ENCODE peak calls at places on chromosomes 7 and 10, in four cellular contexts. U, D, C and R are unnamed samples.
A peak's percentile ranks its signal among the peaks of the same experiment; 100 is the strongest.

GRCh38 chr10:5890519-5890878 is 456 bp downstream of the FBH1 start:
- DNase-seq in U (no peak), D (no peak), C (no peak), R (peak; percentile 33)

GRCh38 chr10:79391231-79392019 is 44.2 kb downstream of the PPIF start:
- DNase-seq in U (peak; percentile 17), D (no peak), C (peak; percentile 39), R (peak; percentile 33)

GRCh38 chr10:14022052-14022451 is 308.7 kb downstream of the FRMD4A start:
- DNase-seq in U (no peak), D (no peak), C (no peak), R (no peak)

GRCh38 chr7:135877799-135878198 is 99.4 kb downstream of the MTPN start:
- DNase-seq in U (no peak), D (no peak), C (no peak), R (peak; percentile 44)

GRCh38 chr7:8357536-8357935 is 75.9 kb upstream of the NXPH1 start:
- DNase-seq in U (no peak), D (no peak), C (no peak), R (no peak)

GRCh38 chr10:70267161-70267933 is 16.5 kb downstream of the NPFFR1 start:
- DNase-seq in U (peak; percentile 73), D (no peak), C (peak; percentile 89), R (peak; percentile 98)

GRCh38 chr7:125256446-125256845 is 326.8 kb upstream of the POT1 start:
- DNase-seq in U (no peak), D (no peak), C (no peak), R (no peak)

GRCh38 chr10:97743169-97743945 is 6.4 kb downstream of the ZFYVE27 start:
- DNase-seq in U (no peak), D (no peak), C (no peak), R (no peak)

GRCh38 chr7:46776790-46777189 is 805.1 kb downstream of the TNS3 start:
- DNase-seq in U (no peak), D (no peak), C (no peak), R (no peak)

GRCh38 chr7:51133992-51134391 is 182.6 kb downstream of the COBL start:
- DNase-seq in U (no peak), D (no peak), C (no peak), R (no peak)

GRCh38 chr7:41121228-41121627 is 581.7 kb downstream of the INHBA start:
- DNase-seq in U (no peak), D (no peak), C (no peak), R (no peak)

GRCh38 chr10:123995461-123996131 is 97.8 kb downstream of the CHST15 start:
- DNase-seq in U (peak; percentile 91), D (peak; percentile 35), C (peak; percentile 75), R (peak; percentile 90)

GRCh38 chr7:13602036-13602435 is 387.4 kb downstream of the ETV1 start:
- DNase-seq in U (no peak), D (no peak), C (no peak), R (no peak)

GRCh38 chr10:70726909-70727495 is 54.7 kb downstream of the ADAMTS14 start:
- DNase-seq in U (no peak), D (no peak), C (no peak), R (no peak)

GRCh38 chr10:118712930-118713634 is 41.7 kb downstream of the CACUL1 start:
- DNase-seq in U (peak; percentile 60), D (no peak), C (peak; percentile 69), R (no peak)

GRCh38 chr7:35254496-35255416 is 856 bp upstream of the TBX20 start:
- DNase-seq in U (no peak), D (no peak), C (peak; percentile 52), R (no peak)

GRCh38 chr10:122281751-122282150 is 10.7 kb downstream of the BTBD16 start:
- DNase-seq in U (peak; percentile 14), D (no peak), C (no peak), R (no peak)

GRCh38 chr10:127069436-127069835 is 127.0 kb downstream of the INSYN2A start:
- DNase-seq in U (no peak), D (no peak), C (peak; percentile 22), R (no peak)

GRCh38 chr10:103822795-103823194 is 32.6 kb downstream of the SH3PXD2A start:
- DNase-seq in U (no peak), D (no peak), C (no peak), R (no peak)

GRCh38 chr10:689433-690226 is at the start of gene DIP2C:
- DNase-seq in U (peak; percentile 65), D (peak; percentile 77), C (peak; percentile 71), R (peak; percentile 79)

GRCh38 chr7:75565129-75565528 is 73.0 kb downstream of the SPDYE5 start:
- DNase-seq in U (no peak), D (no peak), C (no peak), R (peak; percentile 77)

GRCh38 chr10:5491477-5491876 is 7.9 kb downstream of the CALML5 start:
- DNase-seq in U (no peak), D (no peak), C (no peak), R (no peak)

GRCh38 chr7:34108150-34108549 is 202.8 kb downstream of the BMPER start:
- DNase-seq in U (no peak), D (no peak), C (no peak), R (peak; percentile 63)

GRCh38 chr7:118325450-118325808 is 100.9 kb downstream of the ANKRD7 start:
- DNase-seq in U (no peak), D (no peak), C (no peak), R (no peak)

GRCh38 chr10:77160679-77161078 is 476.9 kb downstream of the KCNMA1 start:
- DNase-seq in U (no peak), D (no peak), C (no peak), R (peak; percentile 79)

GRCh38 chr10:70742537-70743429 is 42.4 kb downstream of the TBATA start:
- DNase-seq in U (no peak), D (no peak), C (no peak), R (peak; percentile 88)

GRCh38 chr10:75137533-75138438 is 26.3 kb downstream of the SAMD8 start:
- DNase-seq in U (no peak), D (no peak), C (no peak), R (peak; percentile 60)

GRCh38 chr7:30743371-30744074 is 8.4 kb upstream of the INMT start:
- DNase-seq in U (no peak), D (no peak), C (no peak), R (peak; percentile 54)

GRCh38 chr10:119060107-119060506 is 20.5 kb downstream of the EIF3A start:
- DNase-seq in U (no peak), D (no peak), C (no peak), R (no peak)

GRCh38 chr7:50690541-50691011 is 92.1 kb downstream of the GRB10 start:
- DNase-seq in U (no peak), D (peak; percentile 66), C (no peak), R (peak; percentile 32)

GRCh38 chr7:27150568-27151340 is 1.6 kb downstream of the HOXA3 start:
- DNase-seq in U (peak; percentile 82), D (no peak), C (peak; percentile 86), R (peak; percentile 65)

GRCh38 chr10:131676046-131676445 is 224.8 kb upstream of the PPP2R2D start:
- DNase-seq in U (no peak), D (no peak), C (no peak), R (no peak)

GRCh38 chr10:97539523-97540200 is 32.9 kb upstream of the ANKRD2 start:
- DNase-seq in U (peak; percentile 77), D (no peak), C (peak; percentile 62), R (peak; percentile 74)

GRCh38 chr10:100019824-100020160 is 10.0 kb upstream of the DNMBP start:
- DNase-seq in U (peak; percentile 57), D (no peak), C (no peak), R (peak; percentile 18)

GRCh38 chr7:107353701-107354100 is 116.2 kb upstream of the GPR22 start:
- DNase-seq in U (no peak), D (no peak), C (no peak), R (no peak)

GRCh38 chr7:142807855-142808460 is 37.2 kb downstream of the PRSS2 start:
- DNase-seq in U (no peak), D (no peak), C (no peak), R (no peak)

GRCh38 chr10:43817368-43817767 is 168.7 kb upstream of the ZNF32 start:
- DNase-seq in U (no peak), D (no peak), C (no peak), R (peak; percentile 83)

GRCh38 chr10:43818687-43819086 is 170.0 kb upstream of the ZNF32 start:
- DNase-seq in U (no peak), D (no peak), C (no peak), R (no peak)

GRCh38 chr10:43820663-43821062 is 172.0 kb upstream of the ZNF32 start:
- DNase-seq in U (no peak), D (no peak), C (no peak), R (no peak)

GRCh38 chr10:43821103-43821502 is 172.4 kb upstream of the ZNF32 start:
- DNase-seq in U (no peak), D (no peak), C (no peak), R (no peak)

GRCh38 chr10:43819464-43820225 is 171.0 kb upstream of the ZNF32 start:
- DNase-seq in U (no peak), D (peak; percentile 20), C (no peak), R (no peak)
- H3K14ac ChIP-seq in U (no peak overlapping the region), D (no peak overlapping the region), C (no peak overlapping the region), R (no peak overlapping the region)

GRCh38 chr7:18018296-18019205 is 9.1 kb downstream of the PRPS1L1 start:
- DNase-seq in U (no peak), D (no peak), C (no peak), R (peak; percentile 55)
- H2AK5ac ChIP-seq in U (no peak overlapping the region), D (no peak overlapping the region), C (no peak overlapping the region), R (peak overlapping the region; percentile 56)

GRCh38 chr7:115406216-115406615 is 484.3 kb downstream of the MDFIC start:
- DNase-seq in U (no peak), D (no peak), C (no peak), R (no peak)

GRCh38 chr7:115409682-115410426 is 488.0 kb downstream of the MDFIC start:
- DNase-seq in U (no peak), D (no peak), C (no peak), R (no peak)

GRCh38 chr7:115410427-115410805 is 488.5 kb downstream of the MDFIC start:
- DNase-seq in U (no peak), D (no peak), C (no peak), R (no peak)

GRCh38 chr7:115410972-115411686 is 489.2 kb downstream of the MDFIC start:
- DNase-seq in U (no peak), D (no peak), C (no peak), R (no peak)
- H2AFZ ChIP-seq in U (no peak overlapping the region), D (no peak overlapping the region), C (no peak overlapping the region), R (no peak overlapping the region)

GRCh38 chr10:45419673-45420020 is 45.6 kb downstream of the ALOX5 start:
- DNase-seq in U (no peak), D (no peak), C (no peak), R (no peak)
- H3K14ac ChIP-seq in U (peak overlapping the region; percentile 88), D (no peak overlapping the region), C (no peak overlapping the region), R (peak overlapping the region; percentile 74)

DNA sequence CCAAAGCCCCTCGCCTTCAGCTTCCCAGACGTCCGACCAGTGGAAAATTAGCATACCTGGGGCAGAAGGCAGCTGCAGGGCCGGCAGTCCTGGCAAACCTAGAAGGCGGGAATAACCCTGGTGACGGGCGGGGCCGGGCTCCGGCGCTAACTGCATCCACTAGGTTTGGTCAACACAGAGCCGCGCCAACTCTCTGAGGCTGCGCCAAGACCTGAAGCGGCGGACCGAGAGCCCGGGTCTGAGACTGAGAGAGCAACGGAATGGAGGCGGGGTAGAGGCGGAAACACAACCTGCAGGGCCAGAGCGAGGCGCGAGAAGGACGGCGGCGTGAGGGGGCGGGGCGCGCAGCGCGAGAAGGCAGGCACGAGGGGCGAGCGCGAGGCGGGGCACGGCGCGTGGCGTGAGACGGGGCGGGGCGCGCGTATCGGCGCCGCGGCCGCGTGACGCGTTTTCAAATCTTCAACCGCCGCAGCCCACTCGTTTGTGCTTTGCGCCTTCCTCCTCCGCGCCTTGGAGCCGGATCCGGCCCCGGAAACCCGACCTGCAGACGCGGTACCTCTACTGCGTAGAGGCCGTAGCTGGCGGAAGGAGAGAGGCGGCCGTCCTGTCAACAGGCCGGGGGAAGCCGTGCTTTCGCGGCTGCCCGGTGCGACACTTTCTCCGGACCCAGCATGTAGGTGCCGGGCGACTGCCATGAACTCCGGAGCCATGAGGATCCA is at the start of the genes DBF4 and SLC25A40:
- DNase-seq in U (peak; percentile 93), D (peak; percentile 90), C (peak; percentile 92), R (peak; percentile 95)
- H2AK5ac ChIP-seq in U (no peak within 1 kb of the TSS), D (peak within 1 kb of the TSS; percentile 89), C (no peak within 1 kb of the TSS), R (no peak within 1 kb of the TSS)